ENCODE peak calls at places on chromosome 1, in five cellular contexts. One of them, this sample, is unnamed.

GRCh38 chr1:41804176-41804575 is 114.5 kb downstream of the HIVEP3 start:
- DNase-seq in foreskin fibroblast: no peak
- DNase-seq in AG09319: no peak
- DNase-seq in neural crest cell: no peak
- DNase-seq in kidney epithelial cell: no peak
- DNase-seq in this sample: no peak

GRCh38 chr1:9843576-9843945 is 19.8 kb upstream of the CLSTN1 start:
- DNase-seq in foreskin fibroblast: no peak
- DNase-seq in AG09319: no peak
- DNase-seq in neural crest cell: no peak
- DNase-seq in kidney epithelial cell: no peak
- DNase-seq in this sample: no peak

GRCh38 chr1:10960954-10961833 is 51.3 kb upstream of the TARDBP start:
- DNase-seq in foreskin fibroblast: peak; percentile 35
- DNase-seq in AG09319: no peak
- DNase-seq in neural crest cell: peak; percentile 95
- DNase-seq in kidney epithelial cell: peak; percentile 23
- DNase-seq in this sample: peak; percentile 87

GRCh38 chr1:150976879-150977694 is 2.5 kb upstream of the CERS2 start:
- DNase-seq in foreskin fibroblast: peak; percentile 67
- DNase-seq in AG09319: no peak
- DNase-seq in neural crest cell: no peak
- DNase-seq in kidney epithelial cell: peak; percentile 61
- DNase-seq in this sample: peak; percentile 95

GRCh38 chr1:110787328-110788071 is 85.4 kb upstream of the CD53 start:
- DNase-seq in foreskin fibroblast: no peak
- DNase-seq in AG09319: no peak
- DNase-seq in neural crest cell: no peak
- DNase-seq in kidney epithelial cell: no peak
- DNase-seq in this sample: no peak

GRCh38 chr1:56025942-56026341 is 553.4 kb downstream of the PLPP3 start:
- DNase-seq in foreskin fibroblast: no peak
- DNase-seq in AG09319: no peak
- DNase-seq in neural crest cell: no peak
- DNase-seq in kidney epithelial cell: peak; percentile 19
- DNase-seq in this sample: no peak

GRCh38 chr1:28855469-28855944 is 43.5 kb downstream of the OPRD1 start:
- DNase-seq in foreskin fibroblast: no peak
- DNase-seq in AG09319: no peak
- DNase-seq in neural crest cell: no peak
- DNase-seq in kidney epithelial cell: peak; percentile 16
- DNase-seq in this sample: no peak

GRCh38 chr1:67957026-67957425 is 93.4 kb downstream of the DIRAS3 start:
- DNase-seq in foreskin fibroblast: peak; percentile 30
- DNase-seq in AG09319: no peak
- DNase-seq in neural crest cell: no peak
- DNase-seq in kidney epithelial cell: no peak
- DNase-seq in this sample: no peak

GRCh38 chr1:66074147-66074546 is 281.5 kb downstream of the PDE4B start:
- DNase-seq in foreskin fibroblast: no peak
- DNase-seq in AG09319: no peak
- DNase-seq in neural crest cell: no peak
- DNase-seq in kidney epithelial cell: no peak
- DNase-seq in this sample: no peak

GRCh38 chr1:118504231-118504644 is 319.2 kb upstream of the SPAG17 start:
- DNase-seq in foreskin fibroblast: no peak
- DNase-seq in AG09319: no peak
- DNase-seq in neural crest cell: no peak
- DNase-seq in kidney epithelial cell: no peak
- DNase-seq in this sample: no peak

GRCh38 chr1:210464519-210465039 is 135.9 kb downstream of the HHAT start:
- DNase-seq in foreskin fibroblast: no peak
- DNase-seq in AG09319: no peak
- DNase-seq in neural crest cell: no peak
- DNase-seq in kidney epithelial cell: peak; percentile 85
- DNase-seq in this sample: peak; percentile 16

GRCh38 chr1:228650141-228650540 is 85.1 kb upstream of the RHOU start:
- DNase-seq in foreskin fibroblast: no peak
- DNase-seq in AG09319: no peak
- DNase-seq in neural crest cell: no peak
- DNase-seq in kidney epithelial cell: no peak
- DNase-seq in this sample: no peak

GRCh38 chr1:245690153-245690552 is 535.4 kb downstream of the KIF26B start:
- DNase-seq in foreskin fibroblast: no peak
- DNase-seq in AG09319: no peak
- DNase-seq in neural crest cell: no peak
- DNase-seq in kidney epithelial cell: no peak
- DNase-seq in this sample: no peak

GRCh38 chr1:209875510-209875909 is 47.7 kb downstream of the UTP25 start:
- DNase-seq in foreskin fibroblast: no peak
- DNase-seq in AG09319: no peak
- DNase-seq in neural crest cell: no peak
- DNase-seq in kidney epithelial cell: no peak
- DNase-seq in this sample: peak; percentile 31

GRCh38 chr1:208253177-208253576 is 9.0 kb upstream of the PLXNA2 start:
- DNase-seq in foreskin fibroblast: no peak
- DNase-seq in AG09319: no peak
- DNase-seq in neural crest cell: no peak
- DNase-seq in kidney epithelial cell: no peak
- DNase-seq in this sample: no peak

GRCh38 chr1:158153781-158154444 is 26.8 kb upstream of the CD1D start:
- DNase-seq in foreskin fibroblast: no peak
- DNase-seq in AG09319: no peak
- DNase-seq in neural crest cell: no peak
- DNase-seq in kidney epithelial cell: no peak
- DNase-seq in this sample: no peak

GRCh38 chr1:19010503-19010902 is 54.0 kb upstream of the IFFO2 start:
- DNase-seq in foreskin fibroblast: no peak
- DNase-seq in AG09319: no peak
- DNase-seq in neural crest cell: no peak
- DNase-seq in kidney epithelial cell: no peak
- DNase-seq in this sample: peak; percentile 51

GRCh38 chr1:84883286-84883685 is 9.7 kb downstream of the LPAR3 start:
- DNase-seq in foreskin fibroblast: peak; percentile 60
- DNase-seq in AG09319: peak; percentile 20
- DNase-seq in neural crest cell: no peak
- DNase-seq in kidney epithelial cell: no peak
- DNase-seq in this sample: peak; percentile 3

GRCh38 chr1:238652346-238652968 is 733.9 kb upstream of the CHRM3 start:
- DNase-seq in foreskin fibroblast: no peak
- DNase-seq in AG09319: peak; percentile 2
- DNase-seq in neural crest cell: no peak
- DNase-seq in kidney epithelial cell: no peak
- DNase-seq in this sample: no peak

GRCh38 chr1:202597090-202597761 is 113.0 kb downstream of the SYT2 start:
- DNase-seq in foreskin fibroblast: no peak
- DNase-seq in AG09319: no peak
- DNase-seq in neural crest cell: no peak
- DNase-seq in kidney epithelial cell: no peak
- DNase-seq in this sample: no peak

GRCh38 chr1:116127848-116128540 is 16.8 kb downstream of the MAB21L3 start:
- DNase-seq in foreskin fibroblast: no peak
- DNase-seq in AG09319: no peak
- DNase-seq in neural crest cell: no peak
- DNase-seq in kidney epithelial cell: no peak
- DNase-seq in this sample: no peak

GRCh38 chr1:22636369-22636768 is at the start of gene C1QA:
- DNase-seq in foreskin fibroblast: no peak
- DNase-seq in AG09319: no peak
- DNase-seq in neural crest cell: no peak
- DNase-seq in kidney epithelial cell: no peak
- DNase-seq in this sample: no peak

GRCh38 chr1:175963740-175964139 is 220.3 kb upstream of the TNR start:
- DNase-seq in foreskin fibroblast: no peak
- DNase-seq in AG09319: no peak
- DNase-seq in neural crest cell: no peak
- DNase-seq in kidney epithelial cell: no peak
- DNase-seq in this sample: no peak

GRCh38 chr1:228546541-228547463 is 59.6 kb downstream of the RNF187 start:
- DNase-seq in foreskin fibroblast: no peak
- DNase-seq in AG09319: no peak
- DNase-seq in neural crest cell: no peak
- DNase-seq in kidney epithelial cell: no peak
- DNase-seq in this sample: no peak

DNA sequence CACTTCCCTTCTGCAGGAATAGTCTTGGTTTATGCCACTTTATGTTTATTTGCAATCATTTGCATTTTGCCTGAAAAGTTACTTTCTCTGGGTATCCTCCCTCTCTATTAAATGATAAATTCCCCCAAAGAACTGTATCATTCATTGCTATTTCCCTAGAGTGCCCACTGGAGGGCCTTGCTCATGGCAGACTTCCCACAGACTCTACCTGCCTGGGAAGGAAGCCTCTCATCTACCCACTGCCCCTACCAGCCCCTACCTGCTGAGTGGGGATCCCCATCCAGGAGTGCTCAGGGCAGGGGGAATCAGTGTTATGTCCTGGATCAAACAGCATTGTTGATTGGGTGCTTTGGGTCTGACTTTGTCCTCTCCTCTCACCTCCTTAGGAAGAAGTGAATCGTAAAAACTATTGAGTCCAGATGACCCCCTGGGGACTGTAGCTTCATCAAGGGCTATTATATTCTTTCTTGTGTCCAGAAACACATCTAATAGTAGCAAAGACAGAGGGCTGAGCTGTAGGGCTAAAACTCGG is 6.8 kb upstream of the LRRN2 start:
- DNase-seq in foreskin fibroblast: no peak
- DNase-seq in AG09319: no peak
- DNase-seq in neural crest cell: no peak
- DNase-seq in kidney epithelial cell: no peak
- DNase-seq in this sample: peak; percentile 22
- TF ChIP-seq CTCF in foreskin fibroblast: no peak
- TF ChIP-seq CTCF in AG09319: no peak
- TF ChIP-seq CTCF in neural crest cell: peak; percentile 13
- TF ChIP-seq CTCF in kidney epithelial cell: peak; percentile 25
- TF ChIP-seq CTCF in this sample: no peak

GRCh38 chr1:12184008-12184681 is 17.4 kb downstream of the TNFRSF1B start:
- DNase-seq in foreskin fibroblast: peak; percentile 71
- DNase-seq in AG09319: peak; percentile 57
- DNase-seq in neural crest cell: peak; percentile 65
- DNase-seq in kidney epithelial cell: peak; percentile 28
- DNase-seq in this sample: peak; percentile 21
- TF ChIP-seq CTCF in foreskin fibroblast: peak; percentile 24
- TF ChIP-seq CTCF in AG09319: peak; percentile 32
- TF ChIP-seq CTCF in neural crest cell: no peak
- TF ChIP-seq CTCF in kidney epithelial cell: peak; percentile 21
- TF ChIP-seq CTCF in this sample: no peak

GRCh38 chr1:39213511-39214002 is 9.1 kb downstream of the MACF1 start:
- DNase-seq in foreskin fibroblast: peak; percentile 25
- DNase-seq in AG09319: no peak
- DNase-seq in neural crest cell: no peak
- DNase-seq in kidney epithelial cell: no peak
- DNase-seq in this sample: no peak
- TF ChIP-seq CTCF in foreskin fibroblast: no peak
- TF ChIP-seq CTCF in AG09319: no peak
- TF ChIP-seq CTCF in neural crest cell: no peak
- TF ChIP-seq CTCF in kidney epithelial cell: no peak
- TF ChIP-seq CTCF in this sample: no peak

DNA sequence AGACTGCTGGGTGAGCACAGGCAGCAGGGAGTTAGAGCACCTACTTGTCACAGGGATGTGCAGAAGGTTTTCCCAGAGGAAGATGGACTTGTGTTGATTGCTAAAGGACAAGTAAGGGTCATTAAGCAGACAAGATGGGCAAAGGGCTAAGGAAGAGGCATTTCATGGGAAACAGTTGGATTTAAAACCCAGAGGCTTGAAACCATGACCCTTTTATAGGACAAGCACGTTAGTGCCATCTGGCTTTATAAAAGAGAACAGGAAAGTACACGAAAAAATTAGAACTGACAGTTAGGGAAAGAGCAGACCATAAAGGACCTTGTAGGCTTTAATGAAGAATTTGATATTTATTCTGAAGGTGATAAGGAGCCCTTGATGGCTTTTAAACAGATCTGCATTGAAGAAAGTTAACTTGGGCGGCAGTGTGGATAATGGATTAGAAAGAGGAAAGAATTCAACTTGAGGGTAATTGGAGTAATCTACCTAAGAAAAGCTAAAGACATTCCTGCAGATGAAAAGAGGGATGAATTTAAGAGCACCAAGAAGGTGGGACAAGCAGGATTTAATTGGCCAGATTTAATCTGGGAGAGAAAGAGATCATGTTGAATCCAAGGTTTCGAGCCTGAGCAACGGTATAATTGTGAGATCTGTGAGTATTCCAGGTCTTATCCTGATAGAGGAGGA is 68.6 kb downstream of the ZC3H11B start:
- DNase-seq in foreskin fibroblast: no peak
- DNase-seq in AG09319: no peak
- DNase-seq in neural crest cell: no peak
- DNase-seq in kidney epithelial cell: no peak
- DNase-seq in this sample: no peak
- TF ChIP-seq CTCF in foreskin fibroblast: no peak
- TF ChIP-seq CTCF in AG09319: peak; percentile 21
- TF ChIP-seq CTCF in neural crest cell: no peak
- TF ChIP-seq CTCF in kidney epithelial cell: peak; percentile 14
- TF ChIP-seq CTCF in this sample: no peak

GRCh38 chr1:217393901-217394300 is 237.0 kb downstream of the GPATCH2 start:
- DNase-seq in foreskin fibroblast: no peak
- DNase-seq in AG09319: no peak
- DNase-seq in neural crest cell: no peak
- DNase-seq in kidney epithelial cell: no peak
- DNase-seq in this sample: no peak
- TF ChIP-seq CTCF in foreskin fibroblast: no peak
- TF ChIP-seq CTCF in AG09319: no peak
- TF ChIP-seq CTCF in neural crest cell: no peak
- TF ChIP-seq CTCF in kidney epithelial cell: peak; percentile 35
- TF ChIP-seq CTCF in this sample: no peak

GRCh38 chr1:70143052-70143659 is 62.2 kb downstream of the LRRC40 start:
- DNase-seq in foreskin fibroblast: peak; percentile 52
- DNase-seq in AG09319: peak; percentile 20
- DNase-seq in neural crest cell: no peak
- DNase-seq in kidney epithelial cell: no peak
- DNase-seq in this sample: no peak
- TF ChIP-seq CTCF in foreskin fibroblast: peak; percentile 61
- TF ChIP-seq CTCF in AG09319: peak; percentile 54
- TF ChIP-seq CTCF in neural crest cell: no peak
- TF ChIP-seq CTCF in kidney epithelial cell: no peak
- TF ChIP-seq CTCF in this sample: no peak

DNA sequence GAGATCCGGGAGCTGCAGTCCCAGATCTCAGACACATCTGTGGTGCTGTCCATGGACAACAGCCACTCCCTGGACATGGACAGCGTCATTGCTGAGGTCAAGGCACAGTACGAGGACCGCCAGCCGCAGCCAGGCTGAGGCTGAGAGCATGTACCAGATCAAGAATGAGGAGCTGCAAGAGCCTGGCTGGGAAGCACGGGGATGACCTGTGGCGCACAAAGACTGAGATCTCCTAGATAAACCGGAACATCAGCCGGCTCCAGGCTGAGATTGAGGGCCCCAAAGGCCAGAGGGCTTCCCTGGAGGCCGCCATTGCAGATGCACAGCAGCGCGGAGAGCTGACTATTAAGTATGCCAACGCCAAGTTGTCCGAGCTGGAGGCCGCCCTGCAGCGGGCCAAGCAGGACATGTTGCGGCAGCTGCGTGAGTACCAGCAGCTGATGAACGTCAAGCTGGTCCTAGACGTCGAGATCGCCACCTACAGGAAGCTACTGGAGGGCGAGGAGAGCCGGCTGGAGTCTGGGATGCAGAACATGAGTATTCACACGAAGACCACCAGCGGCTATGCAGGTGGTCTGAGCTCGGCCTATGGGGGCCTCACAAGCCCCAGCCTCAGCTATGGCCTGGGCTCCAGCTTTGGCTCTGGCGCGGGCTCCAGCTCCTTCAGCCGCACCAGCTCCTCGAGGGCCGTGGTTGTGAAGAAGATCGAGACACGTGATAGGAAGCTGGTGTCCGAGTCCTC is 25.5 kb downstream of the ETV3L start:
- DNase-seq in foreskin fibroblast: peak; percentile 59
- DNase-seq in AG09319: peak; percentile 25
- DNase-seq in neural crest cell: peak; percentile 65
- DNase-seq in kidney epithelial cell: peak; percentile 10
- DNase-seq in this sample: peak; percentile 64
- TF ChIP-seq CTCF in foreskin fibroblast: peak; percentile 57
- TF ChIP-seq CTCF in AG09319: peak; percentile 59
- TF ChIP-seq CTCF in neural crest cell: peak; percentile 71
- TF ChIP-seq CTCF in kidney epithelial cell: peak; percentile 57
- TF ChIP-seq CTCF in this sample: peak; percentile 56

This sample was measured in Calu3.